ENCODE peak calls at places on chromosomes 5 and 9, in eight cellular contexts. One of them, this sample, is unnamed.

GRCh38 chr9:117821943-117822342 is 117.7 kb downstream of the TLR4 start:
- DNase-seq in heart right ventricle: no peak
- DNase-seq in endodermal cell: no peak
- DNase-seq in IMR-90: no peak
- DNase-seq in fibroblast of lung: no peak
- DNase-seq in effector memory CD4-positive, alpha-beta T cell: no peak
- DNase-seq in aorta: no peak
- DNase-seq in colonic mucosa: no peak
- DNase-seq in this sample: no peak

GRCh38 chr5:160385496-160385895 is 14.4 kb downstream of the FAM200C start:
- DNase-seq in heart right ventricle: no peak
- DNase-seq in endodermal cell: no peak
- DNase-seq in IMR-90: no peak
- DNase-seq in fibroblast of lung: no peak
- DNase-seq in effector memory CD4-positive, alpha-beta T cell: no peak
- DNase-seq in aorta: no peak
- DNase-seq in colonic mucosa: no peak
- DNase-seq in this sample: no peak

GRCh38 chr9:106752581-106752980 is 110.4 kb upstream of the ZNF462 start:
- DNase-seq in heart right ventricle: no peak
- DNase-seq in endodermal cell: peak; percentile 74
- DNase-seq in IMR-90: peak; percentile 8
- DNase-seq in fibroblast of lung: peak; percentile 23
- DNase-seq in effector memory CD4-positive, alpha-beta T cell: no peak
- DNase-seq in aorta: no peak
- DNase-seq in colonic mucosa: no peak
- DNase-seq in this sample: no peak

GRCh38 chr5:4561403-4561802 is 578.7 kb upstream of the ADAMTS16 start:
- DNase-seq in heart right ventricle: no peak
- DNase-seq in endodermal cell: no peak
- DNase-seq in IMR-90: no peak
- DNase-seq in fibroblast of lung: no peak
- DNase-seq in effector memory CD4-positive, alpha-beta T cell: no peak
- DNase-seq in aorta: no peak
- DNase-seq in colonic mucosa: no peak
- DNase-seq in this sample: no peak

GRCh38 chr9:75939712-75940111 is 49.2 kb downstream of the PCSK5 start:
- DNase-seq in heart right ventricle: no peak
- DNase-seq in endodermal cell: no peak
- DNase-seq in IMR-90: no peak
- DNase-seq in fibroblast of lung: no peak
- DNase-seq in effector memory CD4-positive, alpha-beta T cell: no peak
- DNase-seq in aorta: no peak
- DNase-seq in colonic mucosa: no peak
- DNase-seq in this sample: no peak

GRCh38 chr9:126508171-126508591 is 105.5 kb upstream of the LMX1B start:
- DNase-seq in heart right ventricle: no peak
- DNase-seq in endodermal cell: peak; percentile 52
- DNase-seq in IMR-90: no peak
- DNase-seq in fibroblast of lung: no peak
- DNase-seq in effector memory CD4-positive, alpha-beta T cell: no peak
- DNase-seq in aorta: peak; percentile 57
- DNase-seq in colonic mucosa: no peak
- DNase-seq in this sample: no peak

GRCh38 chr5:93404246-93404645 is 176.8 kb downstream of the NR2F1-AS1 start:
- DNase-seq in heart right ventricle: no peak
- DNase-seq in endodermal cell: no peak
- DNase-seq in IMR-90: no peak
- DNase-seq in fibroblast of lung: no peak
- DNase-seq in effector memory CD4-positive, alpha-beta T cell: no peak
- DNase-seq in aorta: no peak
- DNase-seq in colonic mucosa: no peak
- DNase-seq in this sample: no peak

GRCh38 chr5:132714456-132715307 is 22.7 kb downstream of the KIF3A start:
- DNase-seq in heart right ventricle: no peak
- DNase-seq in endodermal cell: no peak
- DNase-seq in IMR-90: peak; percentile 15
- DNase-seq in fibroblast of lung: peak; percentile 4
- DNase-seq in effector memory CD4-positive, alpha-beta T cell: no peak
- DNase-seq in aorta: no peak
- DNase-seq in colonic mucosa: no peak
- DNase-seq in this sample: peak; percentile 7

GRCh38 chr5:72366324-72366976 is 46.3 kb downstream of the PTCD2 start:
- DNase-seq in heart right ventricle: peak; percentile 16
- DNase-seq in endodermal cell: peak; percentile 79
- DNase-seq in IMR-90: peak; percentile 80
- DNase-seq in fibroblast of lung: peak; percentile 72
- DNase-seq in effector memory CD4-positive, alpha-beta T cell: no peak
- DNase-seq in aorta: no peak
- DNase-seq in colonic mucosa: peak; percentile 69
- DNase-seq in this sample: peak; percentile 75

GRCh38 chr5:83401775-83402174 is 69.8 kb upstream of the VCAN start:
- DNase-seq in heart right ventricle: no peak
- DNase-seq in endodermal cell: no peak
- DNase-seq in IMR-90: no peak
- DNase-seq in fibroblast of lung: no peak
- DNase-seq in effector memory CD4-positive, alpha-beta T cell: no peak
- DNase-seq in aorta: no peak
- DNase-seq in colonic mucosa: no peak
- DNase-seq in this sample: no peak

GRCh38 chr5:3140117-3140516 is 388.6 kb upstream of the IRX2 start:
- DNase-seq in heart right ventricle: no peak
- DNase-seq in endodermal cell: no peak
- DNase-seq in IMR-90: no peak
- DNase-seq in fibroblast of lung: no peak
- DNase-seq in effector memory CD4-positive, alpha-beta T cell: no peak
- DNase-seq in aorta: no peak
- DNase-seq in colonic mucosa: no peak
- DNase-seq in this sample: no peak

GRCh38 chr5:115770466-115770865 is 46.0 kb downstream of the CDO1 start:
- DNase-seq in heart right ventricle: no peak
- DNase-seq in endodermal cell: peak; percentile 82
- DNase-seq in IMR-90: peak; percentile 3
- DNase-seq in fibroblast of lung: no peak
- DNase-seq in effector memory CD4-positive, alpha-beta T cell: no peak
- DNase-seq in aorta: no peak
- DNase-seq in colonic mucosa: peak; percentile 17
- DNase-seq in this sample: peak; percentile 14

GRCh38 chr9:132381966-132382541 is 24.6 kb downstream of the TTF1 start:
- DNase-seq in heart right ventricle: no peak
- DNase-seq in endodermal cell: no peak
- DNase-seq in IMR-90: no peak
- DNase-seq in fibroblast of lung: no peak
- DNase-seq in effector memory CD4-positive, alpha-beta T cell: no peak
- DNase-seq in aorta: peak; percentile 49
- DNase-seq in colonic mucosa: no peak
- DNase-seq in this sample: no peak

GRCh38 chr5:168114444-168115017 is 176.9 kb upstream of the WWC1 start:
- DNase-seq in heart right ventricle: peak; percentile 21
- DNase-seq in endodermal cell: peak; percentile 94
- DNase-seq in IMR-90: peak; percentile 14
- DNase-seq in fibroblast of lung: peak; percentile 40
- DNase-seq in effector memory CD4-positive, alpha-beta T cell: peak; percentile 2
- DNase-seq in aorta: no peak
- DNase-seq in colonic mucosa: peak; percentile 83
- DNase-seq in this sample: peak; percentile 80

GRCh38 chr5:264346-264745 is 7.1 kb upstream of the PDCD6 start:
- DNase-seq in heart right ventricle: no peak
- DNase-seq in endodermal cell: no peak
- DNase-seq in IMR-90: no peak
- DNase-seq in fibroblast of lung: no peak
- DNase-seq in effector memory CD4-positive, alpha-beta T cell: no peak
- DNase-seq in aorta: no peak
- DNase-seq in colonic mucosa: no peak
- DNase-seq in this sample: no peak

GRCh38 chr9:89395931-89396710 is 77.8 kb downstream of the SECISBP2 start:
- DNase-seq in heart right ventricle: no peak
- DNase-seq in endodermal cell: no peak
- DNase-seq in IMR-90: no peak
- DNase-seq in fibroblast of lung: no peak
- DNase-seq in effector memory CD4-positive, alpha-beta T cell: no peak
- DNase-seq in aorta: no peak
- DNase-seq in colonic mucosa: no peak
- DNase-seq in this sample: no peak

GRCh38 chr5:155631116-155631515 is 617.6 kb downstream of the KIF4B start:
- DNase-seq in heart right ventricle: no peak
- DNase-seq in endodermal cell: no peak
- DNase-seq in IMR-90: no peak
- DNase-seq in fibroblast of lung: peak; percentile 62
- DNase-seq in effector memory CD4-positive, alpha-beta T cell: no peak
- DNase-seq in aorta: no peak
- DNase-seq in colonic mucosa: no peak
- DNase-seq in this sample: no peak

GRCh38 chr5:132962429-132962928 is 955 bp downstream of the AFF4 start:
- DNase-seq in heart right ventricle: no peak
- DNase-seq in endodermal cell: peak; percentile 55
- DNase-seq in IMR-90: peak; percentile 76
- DNase-seq in fibroblast of lung: peak; percentile 77
- DNase-seq in effector memory CD4-positive, alpha-beta T cell: no peak
- DNase-seq in aorta: no peak
- DNase-seq in colonic mucosa: peak; percentile 41
- DNase-seq in this sample: peak; percentile 72

GRCh38 chr5:75156585-75156984 is 80.1 kb downstream of the ANKRD31 start:
- DNase-seq in heart right ventricle: no peak
- DNase-seq in endodermal cell: peak; percentile 61
- DNase-seq in IMR-90: no peak
- DNase-seq in fibroblast of lung: no peak
- DNase-seq in effector memory CD4-positive, alpha-beta T cell: no peak
- DNase-seq in aorta: no peak
- DNase-seq in colonic mucosa: no peak
- DNase-seq in this sample: peak; percentile 37

GRCh38 chr5:83256091-83256775 is 178.9 kb downstream of the XRCC4 start:
- DNase-seq in heart right ventricle: no peak
- DNase-seq in endodermal cell: no peak
- DNase-seq in IMR-90: peak; percentile 34
- DNase-seq in fibroblast of lung: peak; percentile 30
- DNase-seq in effector memory CD4-positive, alpha-beta T cell: no peak
- DNase-seq in aorta: no peak
- DNase-seq in colonic mucosa: no peak
- DNase-seq in this sample: no peak

GRCh38 chr5:98769006-98769255 is 4.5 kb upstream of the RGMB start:
- DNase-seq in heart right ventricle: peak; percentile 55
- DNase-seq in endodermal cell: peak; percentile 89
- DNase-seq in IMR-90: no peak
- DNase-seq in fibroblast of lung: no peak
- DNase-seq in effector memory CD4-positive, alpha-beta T cell: no peak
- DNase-seq in aorta: peak; percentile 83
- DNase-seq in colonic mucosa: peak; percentile 79
- DNase-seq in this sample: peak; percentile 40

GRCh38 chr5:72451771-72452505 is 55.3 kb downstream of the ZNF366 start:
- DNase-seq in heart right ventricle: peak; percentile 57
- DNase-seq in endodermal cell: peak; percentile 55
- DNase-seq in IMR-90: peak; percentile 66
- DNase-seq in fibroblast of lung: peak; percentile 72
- DNase-seq in effector memory CD4-positive, alpha-beta T cell: no peak
- DNase-seq in aorta: peak; percentile 86
- DNase-seq in colonic mucosa: peak; percentile 25
- DNase-seq in this sample: peak; percentile 6

GRCh38 chr9:134224827-134225154 is 60.4 kb upstream of the RNU6ATAC start:
- DNase-seq in heart right ventricle: peak; percentile 8
- DNase-seq in endodermal cell: no peak
- DNase-seq in IMR-90: no peak
- DNase-seq in fibroblast of lung: no peak
- DNase-seq in effector memory CD4-positive, alpha-beta T cell: no peak
- DNase-seq in aorta: peak; percentile 55
- DNase-seq in colonic mucosa: no peak
- DNase-seq in this sample: no peak

GRCh38 chr5:138273834-138274188 is 610 bp downstream of the GFRA3 start:
- DNase-seq in heart right ventricle: no peak
- DNase-seq in endodermal cell: no peak
- DNase-seq in IMR-90: no peak
- DNase-seq in fibroblast of lung: no peak
- DNase-seq in effector memory CD4-positive, alpha-beta T cell: no peak
- DNase-seq in aorta: no peak
- DNase-seq in colonic mucosa: no peak
- DNase-seq in this sample: no peak
- H3K4me3 ChIP-seq in heart right ventricle: peak overlapping the region; percentile 52
- H3K4me3 ChIP-seq in endodermal cell: peak overlapping the region; percentile 67
- H3K4me3 ChIP-seq in IMR-90: peak overlapping the region; percentile 30
- H3K4me3 ChIP-seq in fibroblast of lung: no peak overlapping the region
- H3K4me3 ChIP-seq in effector memory CD4-positive, alpha-beta T cell: no peak overlapping the region
- H3K4me3 ChIP-seq in aorta: no peak overlapping the region
- H3K4me3 ChIP-seq in colonic mucosa: peak overlapping the region; percentile 31
- H3K4me3 ChIP-seq in this sample: peak overlapping the region; percentile 42

DNA sequence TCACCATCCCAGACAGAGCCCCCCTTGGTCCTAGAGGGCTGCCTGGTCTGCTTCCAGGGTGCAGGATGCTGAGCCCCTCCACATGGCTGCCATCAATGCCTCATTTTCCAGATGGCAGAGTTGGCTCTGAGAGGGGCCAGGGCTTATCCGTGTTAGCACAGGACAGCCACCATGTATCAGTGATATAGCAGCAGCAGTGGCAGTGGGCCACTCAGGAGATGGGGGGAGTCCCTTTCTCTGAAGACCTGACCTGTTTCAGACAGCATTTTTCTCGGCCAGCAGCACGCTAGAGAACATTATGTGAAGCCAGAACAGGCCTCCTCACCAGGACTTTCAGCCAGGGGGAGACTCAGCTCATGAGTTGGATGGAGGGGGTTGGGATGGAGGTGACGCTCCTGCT is 1.6 kb upstream of the SMIM32 start:
- DNase-seq in heart right ventricle: no peak
- DNase-seq in endodermal cell: peak; percentile 43
- DNase-seq in IMR-90: no peak
- DNase-seq in fibroblast of lung: no peak
- DNase-seq in effector memory CD4-positive, alpha-beta T cell: no peak
- DNase-seq in aorta: no peak
- DNase-seq in colonic mucosa: no peak
- DNase-seq in this sample: no peak
- H3K4me1 ChIP-seq in heart right ventricle: peaks cover 25% of the 10 kb centered on the region
- H3K4me1 ChIP-seq in endodermal cell: no peaks in the 10 kb centered on the region
- H3K4me1 ChIP-seq in IMR-90: no peaks in the 10 kb centered on the region
- H3K4me1 ChIP-seq in fibroblast of lung: no peaks in the 10 kb centered on the region
- H3K4me1 ChIP-seq in effector memory CD4-positive, alpha-beta T cell: peaks cover 4% of the 10 kb centered on the region
- H3K4me1 ChIP-seq in aorta: no peaks in the 10 kb centered on the region
- H3K4me1 ChIP-seq in colonic mucosa: peaks cover 5% of the 10 kb centered on the region
- H3K4me1 ChIP-seq in this sample: peaks cover under 1% of the 10 kb centered on the region

GRCh38 chr9:129340427-129341196 is 162.6 kb upstream of the IER5L start:
- DNase-seq in heart right ventricle: no peak
- DNase-seq in endodermal cell: peak; percentile 68
- DNase-seq in IMR-90: no peak
- DNase-seq in fibroblast of lung: peak; percentile 22
- DNase-seq in effector memory CD4-positive, alpha-beta T cell: no peak
- DNase-seq in aorta: peak; percentile 75
- DNase-seq in colonic mucosa: no peak
- DNase-seq in this sample: no peak
- H3K4me3 ChIP-seq in heart right ventricle: no peak overlapping the region
- H3K4me3 ChIP-seq in endodermal cell: no peak overlapping the region
- H3K4me3 ChIP-seq in IMR-90: no peak overlapping the region
- H3K4me3 ChIP-seq in fibroblast of lung: no peak overlapping the region
- H3K4me3 ChIP-seq in effector memory CD4-positive, alpha-beta T cell: no peak overlapping the region
- H3K4me3 ChIP-seq in aorta: no peak overlapping the region
- H3K4me3 ChIP-seq in colonic mucosa: no peak overlapping the region
- H3K4me3 ChIP-seq in this sample: no peak overlapping the region

DNA sequence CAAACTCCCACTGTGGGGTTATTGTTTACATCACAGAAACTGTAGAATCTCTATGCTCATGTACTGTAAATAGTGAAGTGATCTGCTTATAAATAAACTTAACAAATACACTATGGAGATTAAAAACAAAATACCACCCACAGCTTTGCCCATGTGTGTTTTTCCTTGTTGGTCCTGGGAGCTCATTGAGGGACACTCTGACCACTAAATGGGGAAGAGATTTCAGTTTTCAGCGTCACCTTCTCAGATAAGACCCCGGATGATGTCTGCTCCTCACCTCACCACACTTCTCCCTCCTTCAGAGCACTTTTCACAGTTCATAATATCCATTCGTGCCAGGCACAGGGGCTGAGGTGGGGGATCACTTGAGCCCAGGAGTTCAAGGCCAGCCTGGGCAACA is 89.7 kb downstream of the PDE6A start:
- DNase-seq in heart right ventricle: no peak
- DNase-seq in endodermal cell: no peak
- DNase-seq in IMR-90: no peak
- DNase-seq in fibroblast of lung: no peak
- DNase-seq in effector memory CD4-positive, alpha-beta T cell: no peak
- DNase-seq in aorta: no peak
- DNase-seq in colonic mucosa: no peak
- DNase-seq in this sample: no peak
- H3K4me1 ChIP-seq in heart right ventricle: peaks cover 23% of the 10 kb centered on the region
- H3K4me1 ChIP-seq in endodermal cell: no peaks in the 10 kb centered on the region
- H3K4me1 ChIP-seq in IMR-90: peaks cover 2% of the 10 kb centered on the region
- H3K4me1 ChIP-seq in fibroblast of lung: no peaks in the 10 kb centered on the region
- H3K4me1 ChIP-seq in effector memory CD4-positive, alpha-beta T cell: no peaks in the 10 kb centered on the region
- H3K4me1 ChIP-seq in aorta: no peaks in the 10 kb centered on the region
- H3K4me1 ChIP-seq in colonic mucosa: peaks cover 20% of the 10 kb centered on the region
- H3K4me1 ChIP-seq in this sample: peaks cover 3% of the 10 kb centered on the region